ENCODE peak calls at places on chromosomes 5 and 9, in ten cellular contexts. One of them, this sample, is unnamed.
A peak's percentile ranks its signal among the peaks of the same experiment; 100 is the strongest.

GRCh38 chr9:89007041-89007440 is 15.8 kb downstream of the S1PR3 start:
- DNase-seq in cardiac muscle cell: no peak
- DNase-seq in MG63: no peak
- DNase-seq in PC-9: no peak
- DNase-seq in astrocyte of the spinal cord: no peak
- DNase-seq in prostate gland: no peak
- DNase-seq in adipocyte: no peak
- DNase-seq in transverse colon: no peak
- DNase-seq in AG04450: no peak
- DNase-seq in right atrium auricular region: no peak
- DNase-seq in this sample: no peak

GRCh38 chr9:95197692-95198271 is 119.7 kb downstream of the FANCC start:
- DNase-seq in adipocyte: peak; percentile 50
- DNase-seq in cardiac muscle cell: peak; percentile 51
- DNase-seq in astrocyte of the spinal cord: peak; percentile 77
- DNase-seq in PC-9: no peak
- DNase-seq in MG63: peak; percentile 77
- DNase-seq in transverse colon: no peak
- DNase-seq in AG04450: no peak
- DNase-seq in right atrium auricular region: no peak
- DNase-seq in prostate gland: peak; percentile 51
- DNase-seq in this sample: peak; percentile 52

GRCh38 chr5:67291066-67291465 is 94.5 kb upstream of the CD180 start:
- DNase-seq in MG63: no peak
- DNase-seq in prostate gland: no peak
- DNase-seq in cardiac muscle cell: no peak
- DNase-seq in transverse colon: no peak
- DNase-seq in AG04450: no peak
- DNase-seq in PC-9: no peak
- DNase-seq in adipocyte: no peak
- DNase-seq in astrocyte of the spinal cord: no peak
- DNase-seq in right atrium auricular region: no peak
- DNase-seq in this sample: no peak

GRCh38 chr5:173581408-173582197 is 34.8 kb downstream of the BOD1 start:
- DNase-seq in AG04450: no peak
- DNase-seq in cardiac muscle cell: peak; percentile 60
- DNase-seq in PC-9: peak; percentile 47
- DNase-seq in adipocyte: peak; percentile 67
- DNase-seq in astrocyte of the spinal cord: peak; percentile 37
- DNase-seq in MG63: peak; percentile 35
- DNase-seq in right atrium auricular region: no peak
- DNase-seq in prostate gland: no peak
- DNase-seq in transverse colon: peak; percentile 19
- DNase-seq in this sample: no peak

GRCh38 chr5:137206030-137206715 is 293.0 kb downstream of the SPOCK1 start:
- DNase-seq in right atrium auricular region: no peak
- DNase-seq in prostate gland: no peak
- DNase-seq in transverse colon: no peak
- DNase-seq in AG04450: no peak
- DNase-seq in MG63: peak; percentile 30
- DNase-seq in adipocyte: peak; percentile 50
- DNase-seq in astrocyte of the spinal cord: peak; percentile 71
- DNase-seq in cardiac muscle cell: peak; percentile 21
- DNase-seq in PC-9: no peak
- DNase-seq in this sample: peak; percentile 36

GRCh38 chr9:86749530-86750275 is 197.6 kb downstream of the GAS1 start:
- DNase-seq in adipocyte: peak; percentile 77
- DNase-seq in MG63: peak; percentile 52
- DNase-seq in right atrium auricular region: peak; percentile 55
- DNase-seq in PC-9: no peak
- DNase-seq in prostate gland: no peak
- DNase-seq in AG04450: peak; percentile 81
- DNase-seq in transverse colon: no peak
- DNase-seq in cardiac muscle cell: peak; percentile 93
- DNase-seq in astrocyte of the spinal cord: peak; percentile 46
- DNase-seq in this sample: peak; percentile 80

GRCh38 chr5:37918420-37918819 is 78.6 kb upstream of the GDNF start:
- DNase-seq in adipocyte: no peak
- DNase-seq in PC-9: no peak
- DNase-seq in astrocyte of the spinal cord: no peak
- DNase-seq in AG04450: no peak
- DNase-seq in prostate gland: no peak
- DNase-seq in cardiac muscle cell: peak; percentile 95
- DNase-seq in transverse colon: no peak
- DNase-seq in MG63: no peak
- DNase-seq in right atrium auricular region: no peak
- DNase-seq in this sample: no peak

GRCh38 chr9:16337322-16338029 is 533.0 kb downstream of the BNC2 start:
- DNase-seq in AG04450: peak; percentile 65
- DNase-seq in MG63: peak; percentile 100
- DNase-seq in adipocyte: peak; percentile 66
- DNase-seq in PC-9: peak; percentile 65
- DNase-seq in prostate gland: no peak
- DNase-seq in right atrium auricular region: no peak
- DNase-seq in transverse colon: no peak
- DNase-seq in cardiac muscle cell: peak; percentile 49
- DNase-seq in astrocyte of the spinal cord: peak; percentile 96
- DNase-seq in this sample: peak; percentile 93

GRCh38 chr5:169280286-169280685 is 20.7 kb downstream of the SLIT3 start:
- DNase-seq in transverse colon: no peak
- DNase-seq in prostate gland: no peak
- DNase-seq in AG04450: no peak
- DNase-seq in PC-9: no peak
- DNase-seq in right atrium auricular region: no peak
- DNase-seq in cardiac muscle cell: peak; percentile 55
- DNase-seq in MG63: no peak
- DNase-seq in adipocyte: no peak
- DNase-seq in astrocyte of the spinal cord: no peak
- DNase-seq in this sample: no peak

GRCh38 chr5:180594311-180595045 is 3.2 kb upstream of the SCGB3A1 start:
- DNase-seq in prostate gland: no peak
- DNase-seq in right atrium auricular region: peak; percentile 40
- DNase-seq in astrocyte of the spinal cord: no peak
- DNase-seq in PC-9: no peak
- DNase-seq in adipocyte: no peak
- DNase-seq in transverse colon: no peak
- DNase-seq in MG63: no peak
- DNase-seq in cardiac muscle cell: no peak
- DNase-seq in AG04450: no peak
- DNase-seq in this sample: no peak

GRCh38 chr5:43604699-43605098 is 1.7 kb downstream of the NNT start:
- DNase-seq in adipocyte: no peak
- DNase-seq in MG63: no peak
- DNase-seq in AG04450: no peak
- DNase-seq in right atrium auricular region: no peak
- DNase-seq in transverse colon: no peak
- DNase-seq in prostate gland: no peak
- DNase-seq in cardiac muscle cell: no peak
- DNase-seq in PC-9: no peak
- DNase-seq in astrocyte of the spinal cord: no peak
- DNase-seq in this sample: no peak
- H3K4me3 ChIP-seq in adipocyte: no peak overlapping the region
- H3K4me3 ChIP-seq in MG63: no peak overlapping the region
- H3K4me3 ChIP-seq in AG04450: no peak overlapping the region
- H3K4me3 ChIP-seq in right atrium auricular region: no peak overlapping the region
- H3K4me3 ChIP-seq in transverse colon: no peak overlapping the region
- H3K4me3 ChIP-seq in prostate gland: no peak overlapping the region
- H3K4me3 ChIP-seq in cardiac muscle cell: no peak overlapping the region
- H3K4me3 ChIP-seq in PC-9: no peak overlapping the region
- H3K4me3 ChIP-seq in astrocyte of the spinal cord: no peak overlapping the region
- H3K4me3 ChIP-seq in this sample: no peak overlapping the region

GRCh38 chr5:61334224-61335196 is 2.5 kb downstream of the ZSWIM6 start:
- DNase-seq in prostate gland: no peak
- DNase-seq in PC-9: no peak
- DNase-seq in transverse colon: no peak
- DNase-seq in MG63: no peak
- DNase-seq in adipocyte: peak; percentile 77
- DNase-seq in astrocyte of the spinal cord: peak; percentile 81
- DNase-seq in AG04450: no peak
- DNase-seq in right atrium auricular region: no peak
- DNase-seq in cardiac muscle cell: peak; percentile 81
- DNase-seq in this sample: peak; percentile 45

GRCh38 chr5:61331407-61332368 is at the start of gene ZSWIM6:
- DNase-seq in adipocyte: peak; percentile 100
- DNase-seq in MG63: peak; percentile 97
- DNase-seq in cardiac muscle cell: peak; percentile 100
- DNase-seq in AG04450: peak; percentile 99
- DNase-seq in PC-9: peak; percentile 96
- DNase-seq in prostate gland: peak; percentile 100
- DNase-seq in astrocyte of the spinal cord: peak; percentile 100
- DNase-seq in right atrium auricular region: peak; percentile 100
- DNase-seq in transverse colon: peak; percentile 100
- DNase-seq in this sample: peak; percentile 99

GRCh38 chr5:61332369-61332745 is 299 bp downstream of the ZSWIM6 start:
- DNase-seq in prostate gland: peak; percentile 25
- DNase-seq in AG04450: no peak
- DNase-seq in astrocyte of the spinal cord: no peak
- DNase-seq in transverse colon: peak; percentile 39
- DNase-seq in MG63: no peak
- DNase-seq in cardiac muscle cell: peak; percentile 38
- DNase-seq in adipocyte: peak; percentile 63
- DNase-seq in right atrium auricular region: no peak
- DNase-seq in PC-9: no peak
- DNase-seq in this sample: no peak

GRCh38 chr5:61332891-61333350 is 863 bp downstream of the ZSWIM6 start:
- DNase-seq in astrocyte of the spinal cord: peak; percentile 72
- DNase-seq in transverse colon: peak; percentile 49
- DNase-seq in PC-9: peak; percentile 25
- DNase-seq in MG63: peak; percentile 83
- DNase-seq in prostate gland: peak; percentile 33
- DNase-seq in right atrium auricular region: no peak
- DNase-seq in adipocyte: peak; percentile 77
- DNase-seq in cardiac muscle cell: peak; percentile 77
- DNase-seq in AG04450: no peak
- DNase-seq in this sample: no peak

GRCh38 chr5:61333351-61334223 is 1.5 kb downstream of the ZSWIM6 start:
- DNase-seq in AG04450: no peak
- DNase-seq in prostate gland: peak; percentile 32
- DNase-seq in adipocyte: peak; percentile 68
- DNase-seq in PC-9: peak; percentile 35
- DNase-seq in astrocyte of the spinal cord: peak; percentile 49
- DNase-seq in cardiac muscle cell: peak; percentile 42
- DNase-seq in MG63: peak; percentile 47
- DNase-seq in transverse colon: peak; percentile 39
- DNase-seq in right atrium auricular region: no peak
- DNase-seq in this sample: no peak
- H3K4me3 ChIP-seq in AG04450: peak overlapping the region; percentile 83
- H3K4me3 ChIP-seq in prostate gland: peak overlapping the region; percentile 97
- H3K4me3 ChIP-seq in adipocyte: peak overlapping the region; percentile 91
- H3K4me3 ChIP-seq in PC-9: peak overlapping the region; percentile 97
- H3K4me3 ChIP-seq in astrocyte of the spinal cord: peak overlapping the region; percentile 84
- H3K4me3 ChIP-seq in cardiac muscle cell: peak overlapping the region; percentile 99
- H3K4me3 ChIP-seq in MG63: peak overlapping the region; percentile 92
- H3K4me3 ChIP-seq in transverse colon: peak overlapping the region; percentile 78
- H3K4me3 ChIP-seq in right atrium auricular region: peak overlapping the region; percentile 72
- H3K4me3 ChIP-seq in this sample: peak overlapping the region; percentile 89

DNA sequence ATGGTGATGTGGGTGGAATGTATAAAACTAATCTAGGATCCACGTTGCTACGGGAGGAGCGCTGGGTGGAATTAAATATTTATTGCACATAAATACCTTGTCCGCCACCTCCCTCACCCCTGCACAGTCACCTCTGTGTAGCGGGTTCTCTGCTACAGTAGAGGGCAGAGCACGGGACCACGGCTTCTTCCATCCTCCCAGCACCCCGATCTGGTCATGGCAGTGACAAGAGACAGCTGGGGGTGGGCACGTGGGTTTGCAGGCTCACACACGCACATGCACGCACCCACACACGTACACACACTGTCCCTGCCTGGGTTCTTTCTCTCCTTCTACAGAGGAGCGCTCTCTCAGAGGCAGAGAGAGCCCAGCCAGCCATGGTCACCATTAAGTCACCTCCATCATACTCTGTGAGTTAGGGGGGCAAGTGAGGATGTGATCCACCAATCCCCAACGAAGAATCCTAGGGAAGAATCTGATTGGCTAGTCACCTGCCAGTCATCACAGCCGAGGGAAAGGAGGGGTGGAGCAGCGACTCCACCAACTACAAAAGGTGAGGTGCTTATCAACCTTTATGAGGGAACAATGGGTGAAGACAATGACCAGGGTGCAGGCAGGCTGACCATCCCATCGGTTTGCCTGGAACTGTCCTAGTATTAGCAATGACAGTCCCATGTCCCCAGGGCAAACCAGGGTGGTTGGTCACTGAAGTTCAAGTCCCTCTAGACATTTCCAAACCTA is 18.5 kb upstream of the FCN1 start:
- DNase-seq in astrocyte of the spinal cord: no peak
- DNase-seq in AG04450: no peak
- DNase-seq in transverse colon: no peak
- DNase-seq in MG63: no peak
- DNase-seq in cardiac muscle cell: no peak
- DNase-seq in right atrium auricular region: no peak
- DNase-seq in PC-9: no peak
- DNase-seq in prostate gland: no peak
- DNase-seq in adipocyte: no peak
- DNase-seq in this sample: no peak
- H3K4me3 ChIP-seq in astrocyte of the spinal cord: no peak overlapping the region
- H3K4me3 ChIP-seq in AG04450: no peak overlapping the region
- H3K4me3 ChIP-seq in transverse colon: no peak overlapping the region
- H3K4me3 ChIP-seq in MG63: no peak overlapping the region
- H3K4me3 ChIP-seq in cardiac muscle cell: no peak overlapping the region
- H3K4me3 ChIP-seq in right atrium auricular region: no peak overlapping the region
- H3K4me3 ChIP-seq in PC-9: no peak overlapping the region
- H3K4me3 ChIP-seq in prostate gland: no peak overlapping the region
- H3K4me3 ChIP-seq in adipocyte: no peak overlapping the region
- H3K4me3 ChIP-seq in this sample: no peak overlapping the region

GRCh38 chr5:44943637-44944036 is 134.9 kb downstream of the MRPS30 start:
- DNase-seq in transverse colon: no peak
- DNase-seq in AG04450: no peak
- DNase-seq in prostate gland: no peak
- DNase-seq in adipocyte: peak; percentile 20
- DNase-seq in MG63: no peak
- DNase-seq in cardiac muscle cell: no peak
- DNase-seq in astrocyte of the spinal cord: no peak
- DNase-seq in right atrium auricular region: no peak
- DNase-seq in PC-9: no peak
- DNase-seq in this sample: no peak

GRCh38 chr5:44945743-44946142 is 137.0 kb downstream of the MRPS30 start:
- DNase-seq in right atrium auricular region: no peak
- DNase-seq in AG04450: no peak
- DNase-seq in cardiac muscle cell: no peak
- DNase-seq in adipocyte: no peak
- DNase-seq in PC-9: no peak
- DNase-seq in MG63: no peak
- DNase-seq in prostate gland: no peak
- DNase-seq in astrocyte of the spinal cord: no peak
- DNase-seq in transverse colon: no peak
- DNase-seq in this sample: no peak

DNA sequence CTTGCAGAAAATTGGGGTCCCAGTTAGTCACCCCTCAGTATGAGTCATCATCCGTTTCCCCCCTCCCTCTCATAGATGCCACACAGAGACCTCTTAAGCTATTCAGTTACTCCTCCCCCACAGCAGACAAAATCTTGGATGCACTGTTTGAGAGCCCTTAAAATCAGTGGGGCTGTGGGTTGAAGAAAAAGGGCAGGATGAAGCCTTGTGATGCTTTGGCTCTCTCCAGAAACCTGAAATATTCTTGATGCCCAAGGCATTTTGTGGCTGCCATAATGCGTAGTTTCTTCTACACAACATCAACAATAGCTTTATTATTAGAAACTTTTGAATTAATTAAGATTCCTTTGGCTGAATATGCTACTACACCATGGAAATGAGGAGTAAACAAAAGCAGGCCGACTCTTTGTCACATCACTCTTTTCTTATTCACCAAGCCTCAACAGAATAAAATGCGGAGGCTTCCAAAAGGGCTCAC is 133.8 kb downstream of the MRPS30 start:
- DNase-seq in astrocyte of the spinal cord: no peak
- DNase-seq in MG63: no peak
- DNase-seq in cardiac muscle cell: no peak
- DNase-seq in transverse colon: no peak
- DNase-seq in PC-9: no peak
- DNase-seq in AG04450: no peak
- DNase-seq in adipocyte: no peak
- DNase-seq in prostate gland: no peak
- DNase-seq in right atrium auricular region: no peak
- DNase-seq in this sample: no peak
- H3K4me3 ChIP-seq in astrocyte of the spinal cord: no peak overlapping the region
- H3K4me3 ChIP-seq in MG63: no peak overlapping the region
- H3K4me3 ChIP-seq in cardiac muscle cell: no peak overlapping the region
- H3K4me3 ChIP-seq in transverse colon: no peak overlapping the region
- H3K4me3 ChIP-seq in PC-9: no peak overlapping the region
- H3K4me3 ChIP-seq in AG04450: no peak overlapping the region
- H3K4me3 ChIP-seq in adipocyte: no peak overlapping the region
- H3K4me3 ChIP-seq in prostate gland: no peak overlapping the region
- H3K4me3 ChIP-seq in right atrium auricular region: no peak overlapping the region
- H3K4me3 ChIP-seq in this sample: no peak overlapping the region

This sample was measured in skeletal muscle cell.